ENCODE peak calls at places on chromosomes 5 and 9, in five cellular contexts. B, A, E, X and V are unnamed samples. For H3K4me1, the result is how much of the 10 kb centered on the place peaks cover.

GRCh38 chr9:117869287-117869686 is 165.1 kb downstream of the TLR4 start:
- DNase-seq in B (no peak), A (no peak), E (no peak), X (no peak), V (no peak)

GRCh38 chr9:89969881-89970639 is 365.2 kb downstream of the GADD45G start:
- DNase-seq in B (no peak), A (peak), E (no peak), X (no peak), V (no peak)

GRCh38 chr5:16465544-16466432 is at the start of gene ZNF622:
- DNase-seq in B (peak), A (peak), E (peak), X (peak), V (peak)

GRCh38 chr5:31396611-31397295 is 135.1 kb downstream of the DROSHA start:
- DNase-seq in B (no peak), A (no peak), E (no peak), X (no peak), V (no peak)

GRCh38 chr5:151719228-151719861 is 32.6 kb upstream of the SPARC start:
- DNase-seq in B (no peak), A (no peak), E (no peak), X (peak), V (no peak)

GRCh38 chr9:132068604-132069003 is 11.1 kb downstream of the MED27 start:
- DNase-seq in B (no peak), A (no peak), E (no peak), X (no peak), V (no peak)

GRCh38 chr5:44885903-44886302 is 77.2 kb downstream of the MRPS30 start:
- DNase-seq in B (no peak), A (no peak), E (no peak), X (no peak), V (no peak)

GRCh38 chr5:6448622-6449464 is at the start of gene UBE2QL1:
- DNase-seq in B (peak), A (no peak), E (no peak), X (no peak), V (peak)

GRCh38 chr5:35440409-35440808 is 177.3 kb upstream of the SPEF2 start:
- DNase-seq in B (no peak), A (no peak), E (no peak), X (no peak), V (no peak)

GRCh38 chr9:129138476-129139232 is 27.4 kb downstream of the PTPA start:
- DNase-seq in B (peak), A (peak), E (no peak), X (peak), V (peak)

GRCh38 chr9:35114921-35115341 is 731 bp downstream of the ATOSB start:
- DNase-seq in B (peak), A (peak), E (peak), X (no peak), V (peak)

GRCh38 chr5:90022002-90022710 is 387.4 kb downstream of the CETN3 start:
- DNase-seq in B (no peak), A (no peak), E (no peak), X (no peak), V (no peak)

GRCh38 chr5:179967489-179967888 is 59.8 kb upstream of the TBC1D9B start:
- DNase-seq in B (peak), A (no peak), E (no peak), X (peak), V (no peak)

GRCh38 chr9:114336157-114336556 is 6.5 kb downstream of the ORM2 start:
- DNase-seq in B (no peak), A (no peak), E (no peak), X (no peak), V (no peak)

GRCh38 chr5:122965111-122965510 is 71.4 kb downstream of the PPIC start:
- DNase-seq in B (no peak), A (no peak), E (no peak), X (no peak), V (no peak)

GRCh38 chr5:670396-671270 is 22.5 kb downstream of the TPPP start:
- DNase-seq in B (no peak), A (no peak), E (no peak), X (no peak), V (peak)

GRCh38 chr5:113330533-113331200 is 104.1 kb downstream of the TSSK1B start:
- DNase-seq in B (peak), A (no peak), E (no peak), X (peak), V (no peak)

GRCh38 chr5:39064450-39064849 is 9.7 kb downstream of the RICTOR start:
- DNase-seq in B (no peak), A (no peak), E (no peak), X (no peak), V (no peak)

GRCh38 chr9:94948567-94949235 is 222.2 kb downstream of the AOPEP start:
- DNase-seq in B (no peak), A (no peak), E (no peak), X (peak), V (no peak)

GRCh38 chr9:133787749-133788015 is 49.5 kb upstream of the SARDH start:
- DNase-seq in B (peak), A (peak), E (no peak), X (no peak), V (no peak)

GRCh38 chr5:34863947-34864346 is 25.0 kb downstream of the TTC23L start:
- DNase-seq in B (no peak), A (no peak), E (no peak), X (no peak), V (no peak)

GRCh38 chr9:7965091-7965490 is 165.5 kb upstream of the DMAC1 start:
- DNase-seq in B (no peak), A (no peak), E (no peak), X (no peak), V (no peak)

GRCh38 chr9:120935383-120935857 is 8.8 kb upstream of the TRAF1 start:
- DNase-seq in B (peak), A (peak), E (no peak), X (peak), V (peak)

GRCh38 chr5:50751064-50751657 is 84.7 kb downstream of the PARP8 start:
- DNase-seq in B (peak), A (no peak), E (peak), X (peak), V (peak)

GRCh38 chr5:69492391-69493234 is at the start of gene OCLN:
- DNase-seq in B (peak), A (peak), E (no peak), X (no peak), V (peak)

GRCh38 chr5:26432393-26432792 is 606.0 kb downstream of the CDH9 start:
- DNase-seq in B (no peak), A (no peak), E (no peak), X (no peak), V (no peak)

DNA sequence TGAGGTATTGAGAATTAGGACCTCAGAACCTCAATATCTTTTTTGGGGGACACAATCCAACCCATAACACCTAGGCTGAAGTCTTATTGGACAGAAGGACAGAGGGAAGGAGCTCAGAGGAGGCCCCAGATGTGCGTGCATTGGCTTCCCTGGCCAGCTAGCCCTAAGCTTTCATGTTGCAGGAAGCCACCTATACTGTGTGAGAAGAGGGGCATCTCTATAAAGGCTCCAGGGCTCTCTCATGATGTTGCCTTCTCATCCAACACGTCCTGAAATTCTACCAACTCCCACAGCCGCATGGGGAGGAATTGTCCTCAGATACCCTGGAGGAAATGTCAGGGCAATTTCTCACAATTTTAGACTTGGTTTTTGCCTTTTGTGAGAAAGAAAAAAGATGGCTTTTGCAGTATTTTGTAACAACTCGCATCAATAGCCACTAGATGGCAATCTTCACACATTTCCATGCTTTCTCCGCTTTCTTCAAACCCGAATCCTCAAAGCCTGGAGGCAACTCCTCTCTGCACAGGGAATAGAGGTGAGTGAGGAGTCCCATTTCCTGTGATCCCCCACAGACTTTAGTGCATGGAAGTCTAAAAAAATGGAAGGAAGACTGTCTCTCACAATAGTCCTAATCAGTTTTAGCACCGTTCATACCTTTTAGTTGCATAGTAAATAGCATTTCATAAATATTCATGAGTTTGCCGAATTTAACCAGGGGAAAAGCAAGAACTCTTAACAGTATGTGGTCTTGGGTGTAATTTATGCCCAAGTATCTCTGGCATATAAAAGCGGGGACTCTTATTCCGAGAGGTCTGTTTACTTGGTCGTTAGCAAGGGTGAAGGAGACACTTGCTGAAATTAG is 7.4 kb upstream of the PPP3R2 start:
- DNase-seq in B (peak), A (no peak), E (no peak), X (peak), V (peak)
- H3K4me1 ChIP-seq in B (under half), A (under half), E (under half), X (under half), V (under half)

GRCh38 chr9:112866662-112867274 is 23.9 kb downstream of the SLC46A2 start:
- DNase-seq in B (no peak), A (no peak), E (no peak), X (peak), V (no peak)
- H3K4me1 ChIP-seq in B (under half), A (under half), E (under half), X (under half), V (under half)

DNA sequence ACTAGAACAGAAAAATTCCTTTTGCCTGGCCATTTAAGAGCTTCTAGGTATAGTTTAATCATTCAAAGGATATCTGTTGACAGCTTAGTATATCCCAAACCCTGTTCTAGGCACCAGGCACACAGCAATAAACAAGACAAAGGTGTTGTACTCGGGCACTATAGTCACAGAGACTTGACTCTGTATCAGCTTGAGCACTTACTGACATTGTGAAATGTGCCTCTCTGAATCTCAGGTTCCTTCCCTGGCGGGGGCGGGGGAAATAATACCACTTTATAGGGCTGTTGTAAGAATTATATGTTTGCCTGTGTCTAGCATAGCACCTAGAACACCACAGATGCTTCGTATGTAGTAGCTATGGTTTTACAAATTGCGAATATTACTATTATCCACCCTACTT is 104.5 kb downstream of the NR6A1 start:
- DNase-seq in B (no peak), A (no peak), E (no peak), X (no peak), V (no peak)
- H3K4me1 ChIP-seq in B (under half), A (under half), E (under half), X (under half), V (under half)

DNA sequence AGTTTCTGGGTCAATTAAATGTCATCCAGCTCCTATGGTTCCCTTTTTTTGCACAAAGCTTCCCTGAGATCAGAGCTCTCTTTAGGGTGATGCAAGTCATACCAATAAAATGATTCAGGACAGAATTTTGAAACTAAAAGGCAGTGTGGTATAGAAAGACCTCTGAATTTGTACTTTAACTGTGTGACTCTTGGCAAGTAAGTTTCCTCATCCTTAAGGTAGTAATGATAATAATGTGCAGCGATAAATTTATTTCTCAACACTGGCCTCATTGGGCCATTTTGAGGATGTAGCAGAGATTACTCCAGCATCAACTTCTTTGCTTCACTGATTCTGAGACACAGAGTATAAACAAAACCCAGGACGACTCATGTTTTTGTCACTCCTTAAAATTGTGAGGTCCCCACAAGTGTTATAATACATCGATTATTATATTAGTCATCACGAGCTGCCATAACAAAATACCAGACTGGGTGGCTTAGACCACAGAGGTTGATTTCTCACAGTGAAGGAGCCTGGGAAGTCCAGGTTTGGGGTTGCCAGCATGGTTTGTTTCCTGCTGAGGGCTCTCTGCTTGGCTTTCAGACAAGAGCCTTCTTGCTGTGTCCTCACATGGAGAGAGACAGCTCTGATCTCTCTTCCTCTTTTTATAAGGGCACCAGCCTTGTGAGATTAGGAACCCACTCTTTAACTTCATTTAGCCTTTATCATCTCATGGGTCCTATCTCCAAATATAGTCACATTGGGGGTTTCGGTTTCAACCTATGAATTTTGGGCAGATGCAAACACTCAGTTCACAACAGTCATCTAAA is 293.0 kb downstream of the ZNF608 start:
- DNase-seq in B (no peak), A (no peak), E (no peak), X (peak), V (no peak)
- H3K4me1 ChIP-seq in B (under half), A (under half), E (under half), X (under half), V (under half)